ENCODE peak calls at places on chromosomes 13 and 19, in five cellular contexts. I, O, N, B and S are unnamed samples.

GRCh38 chr13:109135018-109135417 is 505.6 kb downstream of the MYO16 start:
- DNase-seq in N (no peak), I (no peak), O (no peak), B (no peak), S (no peak)

GRCh38 chr19:54316746-54317107 is 3.8 kb upstream of the LILRA5 start:
- DNase-seq in I (no peak), B (no peak), N (no peak), O (no peak), S (no peak)

GRCh38 chr13:28401303-28402056 is 93.4 kb downstream of the FLT1 start:
- DNase-seq in I (no peak), B (no peak), N (no peak), O (no peak), S (no peak)

GRCh38 chr13:70253834-70254233 is 145.6 kb upstream of the KLHL1 start:
- DNase-seq in O (no peak), N (no peak), I (no peak), B (no peak), S (no peak)

GRCh38 chr13:83449666-83450395 is 432.4 kb downstream of the SLITRK1 start:
- DNase-seq in O (no peak), I (no peak), N (no peak), B (peak), S (no peak)

GRCh38 chr13:31200636-31200970 is 828 bp downstream of the B3GLCT start:
- DNase-seq in I (peak), O (no peak), B (no peak), N (peak), S (no peak)

GRCh38 chr19:37977992-37978391 is 71.0 kb downstream of the SIPA1L3 start:
- DNase-seq in B (peak), N (peak), O (no peak), I (peak), S (no peak)

GRCh38 chr13:80337011-80337688 is 3.8 kb downstream of the SPRY2 start:
- DNase-seq in B (no peak), I (no peak), N (peak), O (no peak), S (no peak)

GRCh38 chr19:38993271-38993670 is 17.7 kb upstream of the FBXO17 start:
- DNase-seq in N (no peak), I (no peak), B (no peak), O (no peak), S (no peak)

GRCh38 chr19:2561221-2561620 is 85.3 kb downstream of the GADD45B start:
- DNase-seq in N (no peak), O (no peak), I (no peak), B (no peak), S (no peak)

GRCh38 chr19:39409886-39410619 is 2.4 kb upstream of the PLEKHG2 start:
- DNase-seq in O (peak), N (no peak), B (no peak), I (no peak), S (no peak)

GRCh38 chr19:7829561-7830271 is at the start of gene EVI5L:
- DNase-seq in O (peak), N (peak), I (peak), B (peak), S (peak)

GRCh38 chr13:98221234-98221633 is 44.2 kb upstream of the RNF113B start:
- DNase-seq in B (no peak), I (no peak), O (no peak), N (no peak), S (no peak)

GRCh38 chr13:51913421-51914136 is 51.8 kb downstream of the CCDC70 start:
- DNase-seq in N (no peak), O (no peak), I (no peak), B (no peak), S (no peak)

GRCh38 chr13:109870281-109871017 is 84.1 kb upstream of the IRS2 start:
- DNase-seq in B (no peak), I (no peak), N (no peak), O (no peak), S (no peak)

GRCh38 chr19:8476524-8476923 is 25.9 kb downstream of the PRAM1 start:
- DNase-seq in O (no peak), I (no peak), N (no peak), B (no peak), S (no peak)

GRCh38 chr13:82720961-82721360 is 1161.3 kb downstream of the SLITRK1 start:
- DNase-seq in N (no peak), I (no peak), O (no peak), B (no peak), S (no peak)

GRCh38 chr13:79986890-79987289 is 354.0 kb downstream of the SPRY2 start:
- DNase-seq in I (no peak), N (no peak), B (no peak), O (no peak), S (no peak)

GRCh38 chr13:91242652-91243051 is 104.8 kb upstream of the MIR17HG start:
- DNase-seq in I (no peak), O (no peak), N (no peak), B (no peak), S (no peak)

GRCh38 chr13:93217701-93218100 is 8.9 kb upstream of the GPC6 start:
- DNase-seq in N (no peak), O (no peak), B (no peak), I (no peak), S (no peak)

GRCh38 chr13:98427331-98427995 is 149.4 kb downstream of the STK24 start:
- DNase-seq in N (no peak), O (no peak), I (no peak), B (no peak), S (no peak)

DNA sequence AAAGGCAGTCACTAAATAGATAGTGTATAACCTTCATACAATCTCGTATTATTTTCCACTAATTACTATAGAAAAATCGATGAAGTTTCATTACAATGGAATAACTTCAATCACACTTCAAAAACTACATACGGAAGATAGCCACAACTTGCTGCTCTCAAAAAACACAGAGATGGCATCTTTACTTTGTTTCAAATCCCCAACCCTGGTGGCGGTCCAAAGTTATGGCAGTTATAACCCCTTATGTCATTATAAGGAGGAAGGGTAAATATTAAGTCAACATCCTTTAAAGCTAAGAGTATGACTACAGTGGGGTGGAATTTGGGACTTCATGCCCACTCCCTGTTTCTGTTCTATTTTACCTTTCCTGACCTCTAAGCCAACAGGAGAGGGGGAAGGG is 146.5 kb downstream of the LACC1 start:
- DNase-seq in O (no peak), B (no peak), I (no peak), N (no peak), S (no peak)
- TF ChIP-seq CTCF in O (no peak), B (no peak), I (no peak), N (no peak), S (no peak)

GRCh38 chr19:35510626-35510964 is 2.9 kb downstream of the DMKN start:
- DNase-seq in B (no peak), I (no peak), N (no peak), O (no peak), S (no peak)
- TF ChIP-seq CTCF in B (no peak), I (no peak), N (peak), O (no peak), S (peak)

GRCh38 chr19:51398096-51398704 is 7.8 kb upstream of the C19orf84 start:
- DNase-seq in I (no peak), N (no peak), O (no peak), B (no peak), S (no peak)

GRCh38 chr19:51389143-51389542 is 1.2 kb downstream of the C19orf84 start:
- DNase-seq in O (no peak), B (no peak), N (no peak), I (no peak), S (no peak)

GRCh38 chr19:51391073-51391611 is 751 bp upstream of the C19orf84 start:
- DNase-seq in I (no peak), N (no peak), O (no peak), B (no peak), S (no peak)

GRCh38 chr19:51396175-51396574 is 5.8 kb upstream of the C19orf84 start:
- DNase-seq in O (no peak), B (no peak), I (no peak), N (no peak), S (no peak)

DNA sequence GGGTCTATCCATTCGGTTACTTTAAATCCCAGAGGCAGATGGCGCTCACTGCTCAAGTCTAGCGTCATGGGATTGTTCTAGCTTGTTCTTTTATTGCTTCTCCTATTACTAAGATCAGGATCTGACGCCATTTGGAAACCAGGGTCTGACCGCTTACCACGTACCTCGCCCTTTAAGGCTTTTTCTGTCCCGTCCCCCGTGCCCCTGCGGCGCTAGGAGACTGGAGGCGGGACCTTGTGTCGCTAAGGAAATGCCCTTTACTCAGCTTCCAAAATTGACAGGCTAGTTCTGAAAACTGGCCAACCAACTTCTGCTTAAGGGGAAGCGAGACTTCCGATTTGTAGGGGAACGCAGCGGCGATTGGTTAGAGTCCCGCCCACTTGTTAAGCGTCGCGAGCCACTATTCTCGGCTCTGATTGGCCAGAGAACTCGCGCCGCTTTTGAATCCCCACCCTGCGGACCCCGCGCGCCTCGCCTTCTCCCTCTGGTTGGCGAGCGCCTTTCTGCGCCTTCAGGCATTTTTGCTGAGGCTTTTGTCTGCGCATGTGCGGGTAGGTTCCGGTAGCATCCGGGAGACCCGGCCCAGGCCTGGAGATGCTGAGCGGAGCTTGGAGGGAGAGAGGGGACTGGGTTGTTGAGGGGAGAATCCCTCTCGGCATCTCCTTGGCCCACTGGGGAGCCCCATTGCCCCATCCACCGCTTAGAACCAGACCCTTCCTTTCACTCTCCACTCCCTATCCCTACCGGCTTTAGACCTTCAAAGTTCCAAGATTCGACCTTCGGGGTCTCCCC is 3.9 kb upstream of the C19orf84 start:
- DNase-seq in N (peak), B (peak), O (peak), I (peak), S (peak)
- TF ChIP-seq CTCF in N (no peak), B (no peak), O (no peak), I (no peak), S (no peak)

GRCh38 chr19:5996102-5996501 is 18.2 kb upstream of the RANBP3 start:
- DNase-seq in O (no peak), B (no peak), N (no peak), I (no peak), S (no peak)

GRCh38 chr19:5992756-5993155 is 14.8 kb upstream of the RANBP3 start:
- DNase-seq in O (no peak), B (no peak), N (no peak), I (no peak), S (no peak)

GRCh38 chr19:5995606-5996005 is 17.7 kb upstream of the RANBP3 start:
- DNase-seq in I (no peak), N (no peak), B (no peak), O (no peak), S (no peak)

GRCh38 chr19:5993516-5994406 is 15.8 kb upstream of the RANBP3 start:
- DNase-seq in B (no peak), N (no peak), I (no peak), O (no peak), S (no peak)

DNA sequence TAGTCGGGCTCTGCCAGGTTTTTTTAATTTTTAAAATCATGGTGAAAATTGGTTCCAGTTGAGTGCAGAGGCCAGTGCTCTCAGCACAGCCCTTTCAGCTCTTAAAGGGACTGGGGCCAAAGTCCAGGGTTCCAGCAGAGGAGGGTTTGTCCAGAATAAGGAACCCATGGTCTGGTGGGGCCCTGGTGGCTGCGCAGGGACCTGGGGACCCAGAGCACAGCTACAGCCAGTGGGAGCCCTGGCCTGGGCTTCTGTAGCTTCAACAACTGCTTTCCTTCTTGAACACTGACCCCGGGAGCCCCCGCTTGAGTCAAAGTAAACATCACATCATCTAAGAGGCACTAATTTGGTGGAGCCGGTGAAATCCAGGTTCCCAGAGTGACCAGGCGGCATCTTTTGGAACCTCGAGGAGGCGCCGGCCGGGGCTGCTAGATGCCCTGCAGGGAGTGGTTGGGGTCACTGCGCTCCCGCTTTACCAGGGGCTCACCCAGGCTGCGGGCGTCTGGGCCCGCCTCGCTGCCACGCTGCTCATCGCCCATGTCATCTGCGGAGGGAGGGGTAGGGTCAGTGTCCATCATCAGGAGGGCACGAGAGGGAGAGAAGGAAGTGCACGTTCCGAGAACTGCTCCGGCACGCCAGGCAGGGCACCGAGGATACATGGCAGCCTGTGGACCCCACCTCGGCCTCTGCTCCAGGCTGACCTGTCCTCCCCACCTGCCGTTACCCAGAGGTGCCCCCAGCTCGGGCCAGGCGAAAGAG is 16.6 kb upstream of the RANBP3 start:
- DNase-seq in N (no peak), O (no peak), I (no peak), B (no peak), S (no peak)
- TF ChIP-seq CTCF in N (no peak), O (no peak), I (no peak), B (no peak), S (no peak)

GRCh38 chr19:41405776-41406175 is 8.2 kb downstream of the BCKDHA start:
- DNase-seq in N (no peak), B (no peak), I (no peak), O (no peak), S (no peak)

GRCh38 chr19:41410655-41411054 is 13.0 kb downstream of the BCKDHA start:
- DNase-seq in O (no peak), I (no peak), B (no peak), N (no peak), S (no peak)

GRCh38 chr19:41407271-41407670 is 9.7 kb downstream of the BCKDHA start:
- DNase-seq in I (no peak), N (no peak), O (no peak), B (no peak), S (no peak)

GRCh38 chr19:41409288-41409687 is 11.7 kb downstream of the BCKDHA start:
- DNase-seq in N (no peak), O (no peak), I (peak), B (no peak), S (no peak)

DNA sequence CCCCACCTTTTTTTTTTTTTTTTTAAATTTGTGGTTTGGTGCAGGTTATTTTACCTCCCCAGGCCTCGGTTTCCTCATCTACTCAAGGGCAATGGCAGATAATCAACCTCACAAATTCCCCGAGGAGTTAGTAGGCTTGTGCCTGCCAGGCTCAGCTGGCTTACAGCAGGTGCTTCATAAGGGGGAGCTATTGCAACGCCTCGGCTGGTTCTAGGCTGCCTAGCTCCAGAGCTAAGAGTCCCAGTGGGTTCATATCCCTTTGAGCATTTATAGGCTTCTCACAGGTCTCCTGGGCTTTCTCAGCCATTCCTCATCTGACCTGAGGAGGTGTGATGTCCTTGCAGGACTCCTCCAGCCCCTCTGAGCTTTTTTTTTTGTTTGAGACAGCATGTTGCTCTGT is 10.6 kb downstream of the BCKDHA start:
- DNase-seq in B (no peak), O (no peak), N (no peak), I (no peak), S (no peak)
- TF ChIP-seq CTCF in B (no peak), O (no peak), N (no peak), I (no peak), S (no peak)

GRCh38 chr13:75217949-75218348 is 264.0 kb downstream of the TBC1D4 start:
- DNase-seq in I (no peak), O (no peak), N (no peak), B (no peak), S (no peak)

GRCh38 chr13:75223981-75224742 is 257.8 kb downstream of the TBC1D4 start:
- DNase-seq in I (no peak), N (no peak), O (no peak), B (no peak), S (no peak)

GRCh38 chr13:75222031-75222430 is 259.9 kb downstream of the TBC1D4 start:
- DNase-seq in I (no peak), O (no peak), B (no peak), N (no peak), S (no peak)

GRCh38 chr13:75220238-75220542 is 261.8 kb downstream of the TBC1D4 start:
- DNase-seq in B (no peak), O (no peak), N (no peak), I (no peak), S (no peak)

GRCh38 chr13:75219479-75220237 is 262.3 kb downstream of the TBC1D4 start:
- DNase-seq in O (peak), I (peak), B (peak), N (peak), S (peak)
- TF ChIP-seq CTCF in O (peak), I (peak), B (peak), N (peak), S (peak)

DNA sequence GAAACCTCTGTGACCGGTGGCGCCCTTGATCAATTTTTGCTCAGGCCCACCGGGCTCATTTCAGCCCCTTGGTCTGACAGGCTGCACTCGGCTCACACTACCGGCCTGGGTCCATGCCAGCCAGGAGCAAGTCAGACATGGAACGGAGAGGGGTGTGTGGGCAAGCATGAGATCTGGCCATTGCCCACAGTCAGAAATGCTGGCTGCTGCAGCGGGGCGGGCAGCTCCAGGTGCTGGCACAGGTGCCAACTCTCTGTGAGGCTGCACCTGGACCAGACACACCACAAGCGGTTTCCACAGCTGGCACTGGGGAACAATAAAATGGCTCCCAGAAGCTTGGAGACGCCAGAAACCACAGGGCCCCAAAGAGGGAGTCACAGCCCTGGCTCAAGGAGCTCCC is 43.6 kb upstream of the LPAR6 start:
- DNase-seq in O (no peak), B (no peak), N (no peak), I (no peak), S (no peak)
- TF ChIP-seq CTCF in O (no peak), B (no peak), N (no peak), I (no peak), S (no peak)

GRCh38 chr13:55654243-55654642 is 1486.5 kb upstream of the PRR20A start:
- DNase-seq in I (no peak), N (no peak), O (no peak), B (no peak), S (no peak)
- TF ChIP-seq CTCF in I (no peak), N (no peak), O (no peak), B (no peak), S (no peak)

DNA sequence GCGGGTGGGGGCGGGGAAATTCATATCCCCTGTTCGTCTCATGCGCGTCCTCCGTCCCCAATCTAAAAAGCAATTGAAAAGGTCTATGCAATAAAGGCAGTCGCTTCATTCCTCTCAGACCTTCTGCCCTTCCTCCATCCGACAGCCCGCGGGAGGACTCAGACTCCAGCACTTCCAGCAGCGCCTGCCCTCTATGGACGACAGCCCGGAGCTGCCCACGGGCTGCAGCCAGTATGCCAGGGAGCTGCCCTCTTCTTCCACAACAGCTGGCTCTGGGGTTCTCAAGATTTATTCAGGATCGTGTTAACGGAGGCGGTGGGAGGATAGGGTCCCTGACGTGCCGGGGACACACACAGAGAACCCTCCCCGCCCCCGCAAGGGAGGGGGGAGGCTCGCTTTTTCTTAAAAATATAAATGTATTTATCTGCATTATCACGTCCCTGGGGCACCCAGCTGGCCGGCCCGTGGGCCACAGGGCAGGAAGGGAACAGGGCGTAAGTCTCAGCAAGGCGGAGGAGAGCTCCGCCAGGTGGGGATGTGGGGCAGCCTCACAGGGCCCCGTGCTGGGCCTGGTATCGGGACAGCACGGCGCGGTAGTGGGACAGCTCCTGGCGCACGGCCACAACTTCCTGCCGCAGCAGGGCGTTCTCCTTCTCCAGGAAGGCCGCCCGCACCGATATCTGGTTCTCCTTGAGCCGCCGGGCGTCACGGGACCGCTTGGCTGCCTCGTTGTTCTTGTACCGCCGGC is 6.7 kb downstream of the DBP start:
- DNase-seq in I (no peak), O (no peak), N (no peak), B (no peak), S (no peak)
- TF ChIP-seq CTCF in I (no peak), O (no peak), N (no peak), B (peak), S (no peak)